ENCODE peak calls at places on chromosomes 5 and 9, in five cellular contexts. L is dorsolateral prefrontal cortex; T is stimulated activated naive CD8-positive, alpha-beta T cell treated with anti-CD3 and anti-CD28 coated beads, Interleukin-15, amount 100 ng/mL, for 72 hours; N is A549; J is activated CD4-positive, CD25-positive, alpha-beta regulatory T cell treated with anti-CD3 and anti-CD28 coated beads, Interleukin-2, amount 50 U/mL, for 72 hours. E is an unnamed sample.

GRCh38 chr5:8184455-8185063 is 315.6 kb downstream of the MTRR start:
- DNase-seq in L (no peak), T (peak; percentile 21), N (peak; percentile 30), J (peak; percentile 48), E (peak; percentile 11)

GRCh38 chr5:136909906-136910305 is 544.6 kb upstream of the TRPC7 start:
- DNase-seq in L (no peak), T (no peak), N (no peak), J (no peak), E (no peak)

GRCh38 chr5:111932628-111933027 is 175.6 kb upstream of the NREP start:
- DNase-seq in L (no peak), T (no peak), N (no peak), J (no peak), E (no peak)

GRCh38 chr5:56026863-56027300 is 32.1 kb upstream of the IL6ST start:
- DNase-seq in L (no peak), T (no peak), N (peak; percentile 54), J (no peak), E (peak; percentile 36)

GRCh38 chr5:1300581-1301083 is 5.8 kb upstream of the TERT start:
- DNase-seq in L (peak; percentile 18), T (no peak), N (no peak), J (peak; percentile 17), E (no peak)

GRCh38 chr5:138353550-138353893 is 1.0 kb downstream of the KDM3B start:
- DNase-seq in L (no peak), T (no peak), N (no peak), J (no peak), E (no peak)

GRCh38 chr9:75482566-75482965 is 394.3 kb downstream of the OSTF1 start:
- DNase-seq in L (no peak), T (no peak), N (no peak), J (no peak), E (no peak)

GRCh38 chr9:133050781-133051180 is 11.0 kb upstream of the CEL start:
- DNase-seq in L (no peak), T (no peak), N (no peak), J (no peak), E (no peak)